ENCODE peak calls at places on chromosomes 5 and 9, in five cellular contexts. G is spleen, Q is body of pancreas, L is breast epithelium, C is ovary. V is an unnamed sample.

GRCh38 chr9:124128568-124128967 is 117.0 kb downstream of the LHX2 start:
- DNase-seq in C (no peak), Q (no peak), G (no peak), L (no peak), V (no peak)

GRCh38 chr5:132389453-132390286 is 20.2 kb downstream of the SLC22A5 start:
- DNase-seq in C (peak; percentile 62), L (peak; percentile 92), Q (peak; percentile 20), G (no peak), V (peak; percentile 88)

GRCh38 chr5:179803651-179804598 is 2.7 kb downstream of the MGAT4B start:
- DNase-seq in G (peak; percentile 81), L (no peak), C (no peak), Q (no peak), V (peak; percentile 88)

GRCh38 chr9:36833954-36834353 is 200.1 kb downstream of the PAX5 start:
- DNase-seq in Q (no peak), G (no peak), C (no peak), L (no peak), V (no peak)

GRCh38 chr9:131776473-131776872 is 36.6 kb upstream of the RAPGEF1 start:
- DNase-seq in G (no peak), Q (no peak), L (no peak), C (peak; percentile 45), V (no peak)

GRCh38 chr5:14487101-14487895 is 94.3 kb upstream of the OTULINL start:
- DNase-seq in C (no peak), Q (no peak), G (no peak), L (no peak), V (no peak)

GRCh38 chr5:136907371-136907770 is 542.0 kb upstream of the TRPC7 start:
- DNase-seq in Q (no peak), G (no peak), L (no peak), C (no peak), V (no peak)

GRCh38 chr9:31314241-31314640 is 1070.2 kb upstream of the ACO1 start:
- DNase-seq in Q (no peak), G (no peak), L (no peak), C (no peak), V (no peak)

GRCh38 chr5:159975462-159976019 is 33.4 kb upstream of the TTC1 start:
- DNase-seq in C (no peak), L (no peak), G (no peak), Q (no peak), V (no peak)

GRCh38 chr9:133729646-133730281 is 8.4 kb downstream of the SARDH start:
- DNase-seq in L (no peak), C (peak; percentile 28), Q (no peak), G (no peak), V (peak; percentile 74)

GRCh38 chr5:31966931-31967330 is 207.2 kb downstream of the GOLPH3 start:
- DNase-seq in C (no peak), G (no peak), Q (no peak), L (no peak), V (no peak)

GRCh38 chr5:34717426-34718327 is 61.5 kb downstream of the RAI14 start:
- DNase-seq in G (no peak), Q (no peak), L (no peak), C (no peak), V (no peak)

GRCh38 chr5:28975508-28975907 is 1937.1 kb upstream of the CDH9 start:
- DNase-seq in Q (no peak), L (no peak), G (no peak), C (no peak), V (no peak)

GRCh38 chr5:95872333-95873268 is 50.1 kb upstream of the GLRX start:
- DNase-seq in G (no peak), C (no peak), Q (no peak), L (no peak), V (peak; percentile 54)

GRCh38 chr5:14165375-14166091 is 22.4 kb downstream of the TRIO start:
- DNase-seq in L (no peak), G (no peak), C (no peak), Q (no peak), V (no peak)

GRCh38 chr5:137731201-137731600 is 4.7 kb downstream of the KLHL3 start:
- DNase-seq in Q (no peak), C (no peak), G (no peak), L (no peak), V (no peak)

GRCh38 chr9:118522093-118523028 is 818.2 kb downstream of the TLR4 start:
- DNase-seq in C (no peak), Q (peak; percentile 17), L (no peak), G (no peak), V (no peak)

GRCh38 chr9:95127249-95128176 is 190.0 kb downstream of the FANCC start:
- DNase-seq in Q (peak; percentile 89), L (peak; percentile 81), G (peak; percentile 92), C (peak; percentile 92), V (peak; percentile 80)

GRCh38 chr5:14959443-14960119 is 88.0 kb upstream of the ANKH start:
- DNase-seq in Q (no peak), L (no peak), G (no peak), C (no peak), V (no peak)

GRCh38 chr9:89574309-89574708 is 30.5 kb upstream of the GADD45G start:
- DNase-seq in C (no peak), Q (no peak), L (no peak), G (no peak), V (no peak)

GRCh38 chr5:167816864-167817263 is 474.6 kb upstream of the WWC1 start:
- DNase-seq in G (no peak), C (no peak), Q (no peak), L (no peak), V (no peak)

GRCh38 chr5:140169410-140169809 is 5.6 kb upstream of the CYSTM1 start:
- DNase-seq in G (no peak), Q (no peak), L (no peak), C (no peak), V (no peak)

GRCh38 chr5:122126711-122127385 is 2.5 kb upstream of the ZNF474 start:
- DNase-seq in L (no peak), Q (no peak), G (no peak), C (peak; percentile 33), V (no peak)

GRCh38 chr5:151469992-151470391 is 22.6 kb downstream of the SLC36A1 start:
- DNase-seq in Q (no peak), G (no peak), C (no peak), L (no peak), V (no peak)

GRCh38 chr9:113742471-113742870 is 133.6 kb upstream of the ZNF618 start:
- DNase-seq in C (no peak), Q (no peak), G (no peak), L (no peak), V (no peak)

GRCh38 chr5:107558951-107559350 is 111.8 kb downstream of the EFNA5 start:
- DNase-seq in C (no peak), Q (no peak), G (no peak), L (no peak), V (no peak)

GRCh38 chr5:83827111-83827541 is 106.5 kb upstream of the HAPLN1 start:
- DNase-seq in L (no peak), C (no peak), Q (no peak), G (no peak), V (no peak)

GRCh38 chr9:10855847-10856246 is 243.0 kb upstream of the PTPRD start:
- DNase-seq in Q (no peak), G (no peak), L (no peak), C (no peak), V (no peak)

GRCh38 chr5:19210886-19211285 is 777.1 kb downstream of the CDH18 start:
- DNase-seq in Q (no peak), L (no peak), C (no peak), G (no peak), V (no peak)

GRCh38 chr5:104914536-104915070 is 1352.0 kb upstream of the NUDT12 start:
- DNase-seq in G (no peak), Q (no peak), C (no peak), L (no peak), V (no peak)

GRCh38 chr9:90905079-90905478 is 103.5 kb downstream of the SYK start:
- DNase-seq in Q (peak; percentile 80), L (no peak), G (no peak), C (no peak), V (peak; percentile 44)

GRCh38 chr5:39216621-39217020 is 2.7 kb downstream of the FYB1 start:
- DNase-seq in L (no peak), C (no peak), G (no peak), Q (no peak), V (no peak)

GRCh38 chr9:34479316-34479865 is 20.8 kb downstream of the DNAI1 start:
- DNase-seq in Q (no peak), L (no peak), G (no peak), C (no peak), V (no peak)

GRCh38 chr5:144120781-144121180 is 49.7 kb downstream of the YIPF5 start:
- DNase-seq in L (no peak), C (no peak), G (no peak), Q (no peak), V (no peak)
- TF ChIP-seq POLR2A in L (no peak), C (no peak), G (no peak), Q (no peak), V (no peak)

DNA sequence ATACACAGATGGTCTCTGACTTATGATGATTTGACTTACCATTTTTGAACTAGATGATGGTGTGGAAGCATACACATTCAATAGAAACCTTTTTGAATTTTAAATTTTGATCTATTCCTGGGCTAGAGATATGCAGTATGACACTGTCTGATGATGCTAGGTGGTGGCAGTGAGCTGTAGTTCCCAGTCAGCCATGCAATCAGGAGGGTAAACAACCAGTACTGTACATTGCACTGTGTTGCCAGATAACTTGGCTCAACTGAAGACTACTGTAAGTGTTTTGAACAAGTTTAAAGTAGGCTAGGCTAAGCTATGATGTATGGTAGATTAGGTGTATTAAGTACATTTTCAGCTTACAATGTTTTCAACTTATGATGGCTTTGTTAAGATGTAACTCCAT is 859.1 kb upstream of the ARRDC3 start:
- DNase-seq in Q (no peak), C (no peak), L (no peak), G (no peak), V (no peak)
- TF ChIP-seq CTCF in Q (no peak), C (no peak), L (no peak), G (no peak), V (no peak)

DNA sequence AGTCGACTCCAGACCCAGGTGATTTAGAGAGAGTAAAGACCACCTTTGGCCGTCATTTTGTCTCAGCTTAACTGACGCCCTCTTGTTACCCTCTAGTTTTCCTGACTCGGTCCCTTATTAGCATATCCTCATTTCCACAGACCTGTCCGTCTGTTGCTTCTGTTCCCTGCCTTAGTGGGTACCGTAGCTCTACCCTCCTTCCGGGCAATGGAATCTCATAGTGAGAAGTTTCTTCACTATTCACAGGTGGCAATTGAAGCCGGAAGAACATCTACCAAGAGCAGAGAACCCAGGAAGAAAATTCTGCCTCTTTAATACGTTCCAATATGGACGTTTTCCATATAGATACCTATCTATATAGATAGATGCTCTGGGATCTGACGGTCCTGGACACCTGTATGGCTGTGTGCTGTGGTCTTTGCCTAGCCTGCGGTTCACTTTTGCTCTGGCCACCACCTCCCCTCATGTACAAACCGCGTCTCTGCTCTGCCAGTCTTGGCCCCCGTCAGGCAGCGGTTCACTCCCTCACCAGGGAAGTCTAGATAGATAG is 652 bp upstream of the TMEM161B start:
- DNase-seq in C (no peak), L (no peak), G (peak; percentile 80), Q (peak; percentile 15), V (no peak)
- TF ChIP-seq POLR2A in C (no peak), L (no peak), G (no peak), Q (no peak), V (no peak)

DNA sequence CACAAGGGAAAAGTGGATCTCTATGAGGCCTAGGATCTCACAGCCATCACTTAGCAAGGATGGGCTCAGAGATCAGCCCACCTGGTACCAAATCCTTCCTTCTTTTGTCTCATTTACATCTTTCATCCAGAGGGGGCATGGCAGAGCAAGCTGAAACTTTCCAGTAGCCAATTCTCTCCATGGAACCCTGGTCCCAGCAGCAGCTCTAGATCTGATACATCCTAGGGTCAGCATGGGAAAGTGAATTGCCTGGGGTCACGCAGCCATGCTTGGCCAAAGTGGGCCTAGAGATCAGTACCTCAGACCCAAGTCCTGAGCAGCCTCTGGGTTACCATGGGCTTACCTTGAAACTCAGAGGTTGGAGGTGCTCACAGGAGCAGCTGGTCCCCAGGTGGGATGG is 170.5 kb downstream of the GABBR2 start:
- DNase-seq in L (no peak), Q (no peak), G (no peak), C (no peak), V (no peak)
- TF ChIP-seq CTCF in L (no peak), Q (no peak), G (no peak), C (no peak), V (no peak)